ENCODE peak calls at places on chromosomes 4 and X, in six cellular contexts. I is MM.1S, S is fibroblast of the aortic adventitia, B is colonic mucosa, P is astrocyte, H is fibroblast of mammary gland. Z is an unnamed sample.

GRCh38 chrX:15242899-15243555 is 26.9 kb downstream of the ASB9 start:
- DNase-seq in B (peak; percentile 56), H (peak; percentile 57), I (peak; percentile 38), S (peak; percentile 60), P (peak; percentile 22), Z (peak; percentile 64)

GRCh38 chrX:48025561-48025960 is 18.8 kb downstream of the SPACA5 start:
- DNase-seq in S (peak; percentile 72), I (peak; percentile 58), B (peak; percentile 57), P (peak; percentile 20), H (peak; percentile 70), Z (peak; percentile 51)

GRCh38 chrX:19864736-19865135 is 22.7 kb downstream of the SH3KBP1 start:
- DNase-seq in B (no peak), H (no peak), I (no peak), S (no peak), P (no peak), Z (no peak)

GRCh38 chr4:183773790-183774189 is 114.7 kb downstream of the TRAPPC11 start:
- DNase-seq in H (no peak), S (no peak), B (no peak), P (no peak), I (no peak), Z (no peak)

GRCh38 chr4:47562297-47562696 is 77.2 kb downstream of the ATP10D start:
- DNase-seq in I (no peak), P (peak; percentile 56), H (no peak), S (no peak), B (no peak), Z (no peak)

GRCh38 chr4:6277139-6277802 is 7.6 kb downstream of the WFS1 start:
- DNase-seq in S (no peak), P (no peak), I (no peak), B (no peak), H (no peak), Z (no peak)

GRCh38 chrX:153637121-153638040 is 9.6 kb upstream of the DUSP9 start:
- DNase-seq in B (no peak), S (no peak), P (no peak), H (no peak), I (no peak), Z (no peak)

GRCh38 chr4:154958621-154959358 is 177.7 kb downstream of the RBM46 start:
- DNase-seq in P (no peak), B (peak; percentile 19), I (no peak), S (peak; percentile 61), H (peak; percentile 66), Z (no peak)

GRCh38 chr4:177554966-177555574 is 112.8 kb upstream of the AGA start:
- DNase-seq in H (peak; percentile 46), S (peak; percentile 52), P (no peak), B (peak; percentile 27), I (peak; percentile 26), Z (peak; percentile 50)

DNA sequence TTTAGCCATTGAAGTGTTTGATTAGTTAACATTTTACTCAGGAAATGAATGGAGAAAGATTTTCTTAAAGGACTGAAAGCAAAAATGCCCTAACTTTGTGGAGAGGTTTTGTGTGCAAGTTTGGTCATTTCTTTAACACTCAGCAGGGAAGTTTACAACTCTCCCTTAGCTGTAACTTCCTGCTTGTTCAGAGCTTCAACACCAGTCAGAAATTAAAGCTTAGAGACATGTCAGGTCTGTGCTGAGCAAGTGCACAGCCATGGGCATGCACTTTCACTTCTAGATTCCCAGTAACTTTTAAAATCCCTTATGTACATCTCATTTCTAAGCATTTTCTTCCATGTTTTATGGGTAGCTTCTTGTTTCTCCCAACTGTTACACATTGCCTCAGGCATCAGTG is 326.0 kb downstream of the ACTRT1 start:
- DNase-seq in S (no peak), B (no peak), H (no peak), I (peak; percentile 65), P (no peak), Z (no peak)
- TF ChIP-seq CTCF in S (no peak), B (no peak), H (no peak), I (no peak), P (no peak), Z (no peak)

GRCh38 chr4:42915484-42915883 is 23.0 kb downstream of the GRXCR1 start:
- DNase-seq in B (no peak), H (no peak), I (no peak), S (no peak), P (no peak), Z (no peak)

GRCh38 chr4:42914937-42915336 is 22.4 kb downstream of the GRXCR1 start:
- DNase-seq in B (no peak), I (no peak), S (no peak), H (no peak), P (no peak), Z (no peak)

DNA sequence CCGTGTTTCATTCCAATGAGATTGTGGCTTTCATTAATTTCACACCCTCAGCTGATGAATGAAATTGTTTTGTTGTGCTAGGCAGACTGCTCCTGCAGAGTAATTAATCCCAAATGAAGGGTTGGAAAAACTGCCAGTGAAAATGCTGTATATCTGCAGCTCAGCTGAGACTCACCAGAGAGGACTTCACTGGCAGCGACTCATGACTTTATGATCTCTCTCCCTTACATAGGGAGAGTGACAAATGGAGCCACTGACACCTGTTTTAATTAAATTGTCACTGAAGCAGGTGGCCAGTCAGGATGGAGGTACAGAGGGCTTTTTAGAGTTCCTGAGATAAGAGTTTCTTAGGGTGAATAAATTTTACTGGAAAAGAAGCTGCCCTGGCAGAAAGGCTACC is 24.8 kb downstream of the GRXCR1 start:
- DNase-seq in B (no peak), S (no peak), I (no peak), H (no peak), P (no peak), Z (no peak)
- TF ChIP-seq CTCF in B (no peak), S (no peak), I (no peak), H (no peak), P (no peak), Z (no peak)

DNA sequence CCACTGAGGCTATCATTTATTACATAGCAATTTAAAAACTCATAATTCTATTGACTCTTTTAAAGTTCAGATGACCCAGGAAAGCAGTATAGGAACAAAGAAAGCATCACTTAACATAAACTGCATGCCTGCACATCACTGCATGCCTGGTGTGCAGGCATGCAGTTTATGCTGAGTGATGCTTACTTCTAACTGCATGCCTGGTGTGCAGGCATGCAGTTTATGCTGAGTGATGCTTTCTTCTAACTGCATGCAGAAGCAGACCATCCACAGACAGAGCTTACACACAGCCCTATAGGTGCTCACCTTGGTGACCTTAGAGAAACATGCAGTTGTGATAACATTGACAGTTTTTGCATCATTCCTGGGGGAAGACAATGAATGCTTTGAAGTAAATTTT is 17.0 kb downstream of the SDAD1 start:
- DNase-seq in B (no peak), I (no peak), S (no peak), H (no peak), P (no peak), Z (no peak)
- TF ChIP-seq CTCF in B (no peak), I (no peak), S (no peak), H (no peak), P (no peak), Z (no peak)

GRCh38 chr4:169723207-169723606 is 34.5 kb downstream of the HPF1 start:
- DNase-seq in P (no peak), B (no peak), H (peak; percentile 28), S (no peak), I (no peak), Z (peak; percentile 16)
- TF ChIP-seq CTCF in P (peak; percentile 13), B (no peak), H (peak; percentile 14), S (no peak), I (no peak), Z (no peak)

GRCh38 chr4:139606600-139607301 is 50.7 kb upstream of the SETD7 start:
- DNase-seq in S (peak; percentile 74), H (peak; percentile 82), B (no peak), P (peak; percentile 25), I (peak; percentile 45), Z (peak; percentile 13)
- TF ChIP-seq CTCF in S (peak; percentile 47), H (peak; percentile 20), B (no peak), P (no peak), I (peak; percentile 15), Z (no peak)

GRCh38 chrX:51860679-51861078 is 32.7 kb upstream of the MAGED1 start:
- DNase-seq in H (peak; percentile 60), S (peak; percentile 36), B (peak; percentile 22), P (peak; percentile 40), I (peak; percentile 8), Z (peak; percentile 2)
- TF ChIP-seq CTCF in H (peak; percentile 54), S (peak; percentile 43), B (no peak), P (peak; percentile 15), I (peak; percentile 44), Z (peak; percentile 35)

GRCh38 chrX:32678487-32678886 is 532.9 kb downstream of the DMD start:
- DNase-seq in S (no peak), P (no peak), B (no peak), H (no peak), I (no peak), Z (no peak)

DNA sequence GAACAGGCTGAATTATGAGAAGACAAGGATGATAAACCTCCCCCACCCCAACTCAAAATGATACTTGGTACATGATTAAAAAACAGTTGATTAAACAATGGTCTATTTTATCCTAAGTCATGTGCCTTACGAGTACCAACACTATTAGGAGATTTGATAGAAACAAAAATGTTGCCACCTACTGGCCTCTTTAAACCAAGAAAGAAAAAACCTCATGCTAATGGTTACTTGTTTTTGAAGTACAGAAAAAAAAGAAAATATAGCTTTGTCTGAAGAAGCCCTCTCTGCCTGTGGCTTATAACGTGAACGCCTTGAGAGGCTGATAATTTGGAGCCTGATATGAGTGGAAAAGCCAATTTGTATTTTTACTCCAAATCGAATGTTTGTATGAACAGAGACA is 538.2 kb downstream of the DMD start:
- DNase-seq in S (no peak), B (no peak), H (peak; percentile 1), P (no peak), I (no peak), Z (no peak)
- TF ChIP-seq CTCF in S (no peak), B (no peak), H (peak; percentile 6), P (no peak), I (peak; percentile 17), Z (no peak)

Z was measured in activated CD8-positive, alpha-beta T cell treated with anti-CD3 and anti-CD28 coated beads for 36 hours.